ENCODE peak calls at places on chromosome 1, in seven cellular contexts. One of them, this sample, is unnamed.
A peak's percentile ranks its signal among the peaks of the same experiment; 100 is the strongest.

GRCh38 chr1:149844096-149844495 is 55.3 kb upstream of the BOLA1 start:
- DNase-seq in heart left ventricle: no peak
- DNase-seq in left lung: no peak
- DNase-seq in aorta: no peak
- DNase-seq in prostate gland: peak; percentile 4
- DNase-seq in hepatocyte: peak; percentile 20
- DNase-seq in tibial nerve: no peak
- DNase-seq in this sample: no peak

GRCh38 chr1:10537082-10537766 is 62.5 kb downstream of the PEX14 start:
- DNase-seq in heart left ventricle: no peak
- DNase-seq in left lung: no peak
- DNase-seq in aorta: no peak
- DNase-seq in prostate gland: no peak
- DNase-seq in hepatocyte: no peak
- DNase-seq in tibial nerve: no peak
- DNase-seq in this sample: no peak

GRCh38 chr1:160208179-160209040 is 3.2 kb downstream of the PEA15 start:
- DNase-seq in heart left ventricle: no peak
- DNase-seq in left lung: no peak
- DNase-seq in aorta: no peak
- DNase-seq in prostate gland: no peak
- DNase-seq in hepatocyte: no peak
- DNase-seq in tibial nerve: no peak
- DNase-seq in this sample: no peak

GRCh38 chr1:225635649-225636048 is 17.3 kb downstream of the ENAH start:
- DNase-seq in heart left ventricle: no peak
- DNase-seq in left lung: no peak
- DNase-seq in aorta: no peak
- DNase-seq in prostate gland: no peak
- DNase-seq in hepatocyte: no peak
- DNase-seq in tibial nerve: no peak
- DNase-seq in this sample: no peak

GRCh38 chr1:39409055-39409816 is 82.2 kb upstream of the BMP8A start:
- DNase-seq in heart left ventricle: peak; percentile 70
- DNase-seq in left lung: peak; percentile 85
- DNase-seq in aorta: peak; percentile 83
- DNase-seq in prostate gland: no peak
- DNase-seq in hepatocyte: peak; percentile 58
- DNase-seq in tibial nerve: peak; percentile 57
- DNase-seq in this sample: no peak

GRCh38 chr1:183285746-183286145 is 99.7 kb downstream of the LAMC2 start:
- DNase-seq in heart left ventricle: no peak
- DNase-seq in left lung: no peak
- DNase-seq in aorta: no peak
- DNase-seq in prostate gland: no peak
- DNase-seq in hepatocyte: no peak
- DNase-seq in tibial nerve: no peak
- DNase-seq in this sample: no peak

GRCh38 chr1:93661829-93662474 is 19.7 kb downstream of the BCAR3 start:
- DNase-seq in heart left ventricle: no peak
- DNase-seq in left lung: no peak
- DNase-seq in aorta: no peak
- DNase-seq in prostate gland: no peak
- DNase-seq in hepatocyte: peak; percentile 51
- DNase-seq in tibial nerve: no peak
- DNase-seq in this sample: no peak

GRCh38 chr1:26993237-26994019 is at the start of gene TRNP1:
- DNase-seq in heart left ventricle: peak; percentile 84
- DNase-seq in left lung: peak; percentile 92
- DNase-seq in aorta: peak; percentile 89
- DNase-seq in prostate gland: peak; percentile 77
- DNase-seq in hepatocyte: peak; percentile 94
- DNase-seq in tibial nerve: peak; percentile 61
- DNase-seq in this sample: peak; percentile 49

GRCh38 chr1:171140466-171140865 is 44.6 kb upstream of the FMO2 start:
- DNase-seq in heart left ventricle: peak; percentile 60
- DNase-seq in left lung: no peak
- DNase-seq in aorta: no peak
- DNase-seq in prostate gland: no peak
- DNase-seq in hepatocyte: no peak
- DNase-seq in tibial nerve: peak; percentile 59
- DNase-seq in this sample: no peak

GRCh38 chr1:72284398-72285073 is 2.2 kb upstream of the NEGR1 start:
- DNase-seq in heart left ventricle: peak; percentile 53
- DNase-seq in left lung: no peak
- DNase-seq in aorta: peak; percentile 76
- DNase-seq in prostate gland: peak; percentile 17
- DNase-seq in hepatocyte: peak; percentile 56
- DNase-seq in tibial nerve: peak; percentile 36
- DNase-seq in this sample: no peak

GRCh38 chr1:101112051-101112770 is 86.6 kb upstream of the DPH5 start:
- DNase-seq in heart left ventricle: peak; percentile 66
- DNase-seq in left lung: peak; percentile 80
- DNase-seq in aorta: no peak
- DNase-seq in prostate gland: no peak
- DNase-seq in hepatocyte: no peak
- DNase-seq in tibial nerve: peak; percentile 19
- DNase-seq in this sample: peak; percentile 54

DNA sequence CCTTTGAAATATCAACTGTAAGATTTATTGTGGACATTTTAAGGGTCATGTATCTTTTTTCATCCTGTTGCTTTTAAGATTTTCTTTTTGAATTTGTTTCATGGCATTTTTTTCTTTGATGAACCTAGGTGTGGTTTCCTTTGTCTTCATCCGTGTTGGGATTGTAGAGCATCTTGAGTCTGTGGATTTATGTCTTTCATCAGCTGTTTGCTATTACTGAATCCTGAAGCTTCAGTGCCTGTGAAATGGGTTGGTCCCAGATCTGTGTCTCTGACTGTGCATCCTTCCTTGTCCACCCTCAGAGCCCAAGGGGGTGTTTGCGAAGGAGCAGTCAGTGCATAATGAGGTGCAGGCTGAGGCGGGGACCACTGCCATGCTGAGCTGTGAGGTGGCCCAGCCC is 37.3 kb downstream of the OBSCN start:
- DNase-seq in heart left ventricle: no peak
- DNase-seq in left lung: no peak
- DNase-seq in aorta: no peak
- DNase-seq in prostate gland: no peak
- DNase-seq in hepatocyte: no peak
- DNase-seq in tibial nerve: no peak
- DNase-seq in this sample: no peak
- H3K9me3 ChIP-seq in heart left ventricle: peaks cover 9% of the 10 kb centered on the region
- H3K9me3 ChIP-seq in left lung: peaks cover 67% of the 10 kb centered on the region
- H3K9me3 ChIP-seq in aorta: peaks cover 19% of the 10 kb centered on the region
- H3K9me3 ChIP-seq in prostate gland: no peaks in the 10 kb centered on the region
- H3K9me3 ChIP-seq in hepatocyte: peaks cover 30% of the 10 kb centered on the region
- H3K9me3 ChIP-seq in tibial nerve: no peaks in the 10 kb centered on the region
- H3K9me3 ChIP-seq in this sample: peaks cover 9% of the 10 kb centered on the region

GRCh38 chr1:61120307-61120840 is 38.0 kb downstream of the NFIA start:
- DNase-seq in heart left ventricle: no peak
- DNase-seq in left lung: no peak
- DNase-seq in aorta: no peak
- DNase-seq in prostate gland: no peak
- DNase-seq in hepatocyte: no peak
- DNase-seq in tibial nerve: no peak
- DNase-seq in this sample: no peak
- H3K9me3 ChIP-seq in heart left ventricle: no peaks in the 10 kb centered on the region
- H3K9me3 ChIP-seq in left lung: no peaks in the 10 kb centered on the region
- H3K9me3 ChIP-seq in aorta: no peaks in the 10 kb centered on the region
- H3K9me3 ChIP-seq in prostate gland: no peaks in the 10 kb centered on the region
- H3K9me3 ChIP-seq in hepatocyte: no peaks in the 10 kb centered on the region
- H3K9me3 ChIP-seq in tibial nerve: no peaks in the 10 kb centered on the region
- H3K9me3 ChIP-seq in this sample: no peaks in the 10 kb centered on the region

GRCh38 chr1:2803931-2804627 is 2.6 kb upstream of the TTC34 start:
- DNase-seq in heart left ventricle: peak; percentile 21
- DNase-seq in left lung: peak; percentile 77
- DNase-seq in aorta: peak; percentile 69
- DNase-seq in prostate gland: no peak
- DNase-seq in hepatocyte: no peak
- DNase-seq in tibial nerve: no peak
- DNase-seq in this sample: no peak
- H3K9me3 ChIP-seq in heart left ventricle: no peaks in the 10 kb centered on the region
- H3K9me3 ChIP-seq in left lung: no peaks in the 10 kb centered on the region
- H3K9me3 ChIP-seq in aorta: no peaks in the 10 kb centered on the region
- H3K9me3 ChIP-seq in prostate gland: no peaks in the 10 kb centered on the region
- H3K9me3 ChIP-seq in hepatocyte: no peaks in the 10 kb centered on the region
- H3K9me3 ChIP-seq in tibial nerve: no peaks in the 10 kb centered on the region
- H3K9me3 ChIP-seq in this sample: no peaks in the 10 kb centered on the region

DNA sequence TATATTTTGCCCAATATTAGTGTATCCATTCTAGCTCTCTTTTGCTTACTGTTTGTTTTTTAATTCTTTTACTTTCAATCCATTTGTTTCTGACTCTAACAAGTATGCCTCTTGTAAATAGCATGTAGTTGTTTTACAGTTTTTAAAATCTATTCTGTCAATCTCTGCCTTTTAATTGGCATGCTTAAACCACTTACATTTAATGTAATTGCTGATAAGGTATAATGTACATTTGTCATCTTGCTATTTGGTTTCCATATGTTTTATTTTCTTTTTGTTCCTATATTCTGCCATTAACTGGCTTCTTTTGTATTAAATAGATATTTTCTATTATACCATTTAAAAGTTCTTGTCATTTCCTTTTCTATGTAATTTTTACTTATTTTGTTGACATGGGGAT is 16.2 kb upstream of the MAB21L3 start:
- DNase-seq in heart left ventricle: no peak
- DNase-seq in left lung: no peak
- DNase-seq in aorta: no peak
- DNase-seq in prostate gland: no peak
- DNase-seq in hepatocyte: no peak
- DNase-seq in tibial nerve: no peak
- DNase-seq in this sample: no peak
- H3K9me3 ChIP-seq in heart left ventricle: peaks cover 3% of the 10 kb centered on the region
- H3K9me3 ChIP-seq in left lung: peaks cover 26% of the 10 kb centered on the region
- H3K9me3 ChIP-seq in aorta: no peaks in the 10 kb centered on the region
- H3K9me3 ChIP-seq in prostate gland: no peaks in the 10 kb centered on the region
- H3K9me3 ChIP-seq in hepatocyte: peaks cover 3% of the 10 kb centered on the region
- H3K9me3 ChIP-seq in tibial nerve: no peaks in the 10 kb centered on the region
- H3K9me3 ChIP-seq in this sample: peaks cover 10% of the 10 kb centered on the region